ENCODE peak calls at places on chromosomes 2 and 18, in six cellular contexts. T is lower leg skin, S is heart right ventricle, Y is NCI-H1092 treated with DMSO at 0.1 percent for 48 hours, E is neural progenitor cell, I is GM10248. M is an unnamed sample.

GRCh38 chr2:107132746-107133145 is 246.8 kb upstream of the ST6GAL2 start:
- DNase-seq in E (no peak), Y (no peak), T (no peak), S (no peak), I (no peak), M (no peak)

GRCh38 chr2:13791019-13791418 is 841.5 kb upstream of the LRATD1 start:
- DNase-seq in Y (no peak), T (no peak), E (no peak), I (no peak), S (no peak), M (no peak)

GRCh38 chr2:45845566-45845965 is 194.1 kb downstream of the PRKCE start:
- DNase-seq in I (no peak), T (no peak), S (no peak), E (no peak), Y (no peak), M (no peak)

GRCh38 chr18:13145636-13146190 is 72.8 kb upstream of the LDLRAD4 start:
- DNase-seq in T (no peak), Y (no peak), E (no peak), S (no peak), I (no peak), M (no peak)

GRCh38 chr18:25516121-25516520 is 164.2 kb upstream of the ZNF521 start:
- DNase-seq in E (no peak), S (no peak), T (no peak), I (no peak), Y (no peak), M (no peak)

GRCh38 chr2:65199891-65200290 is 27.7 kb upstream of the ACTR2 start:
- DNase-seq in S (no peak), Y (no peak), E (no peak), I (no peak), T (no peak), M (no peak)

GRCh38 chr2:215749092-215749957 is 264.0 kb downstream of the MREG start:
- DNase-seq in T (peak), Y (no peak), S (peak), E (no peak), I (no peak), M (no peak)

GRCh38 chr2:225164406-225165048 is 122.3 kb upstream of the DOCK10 start:
- DNase-seq in T (no peak), E (no peak), Y (no peak), I (no peak), S (no peak), M (no peak)

GRCh38 chr2:68282814-68283812 is 30.8 kb upstream of the PPP3R1 start:
- DNase-seq in I (peak), S (no peak), E (peak), T (no peak), Y (peak), M (no peak)

GRCh38 chr18:7608798-7609197 is 41.7 kb downstream of the PTPRM start:
- DNase-seq in Y (no peak), S (peak), I (no peak), E (no peak), T (no peak), M (no peak)

GRCh38 chr2:9336209-9336533 is 87.2 kb downstream of the ITGB1BP1 start:
- DNase-seq in E (no peak), Y (peak), T (no peak), I (peak), S (no peak), M (no peak)

GRCh38 chr2:127572841-127573240 is 37.4 kb downstream of the MYO7B start:
- DNase-seq in T (peak), S (no peak), I (no peak), Y (no peak), E (no peak), M (no peak)

GRCh38 chr2:229392214-229392613 is 121.1 kb upstream of the PID1 start:
- DNase-seq in Y (no peak), I (no peak), S (no peak), T (no peak), E (no peak), M (no peak)

GRCh38 chr2:133458280-133458679 is 110.0 kb downstream of the NCKAP5 start:
- DNase-seq in Y (no peak), S (no peak), E (no peak), T (no peak), I (no peak), M (no peak)

GRCh38 chr18:48300463-48300961 is 108.7 kb downstream of the ZBTB7C start:
- DNase-seq in I (no peak), Y (peak), T (peak), S (no peak), E (peak), M (peak)

GRCh38 chr2:96485751-96486643 is 19.2 kb downstream of the NEURL3 start:
- DNase-seq in Y (peak), E (no peak), T (no peak), S (peak), I (peak), M (peak)

GRCh38 chr2:8619071-8619470 is 62.8 kb upstream of the ID2 start:
- DNase-seq in S (no peak), Y (no peak), E (no peak), T (peak), I (no peak), M (no peak)

GRCh38 chr18:77058186-77058847 is 74.3 kb downstream of the MBP start:
- DNase-seq in T (peak), I (no peak), Y (no peak), E (no peak), S (peak), M (no peak)

GRCh38 chr18:66632771-66633170 is 28.9 kb upstream of the CDH19 start:
- DNase-seq in T (no peak), S (no peak), I (no peak), E (no peak), Y (no peak), M (no peak)

GRCh38 chr2:182301093-182301492 is 125.7 kb downstream of the PDE1A start:
- DNase-seq in S (no peak), E (no peak), I (no peak), Y (no peak), T (no peak), M (no peak)

GRCh38 chr2:223835701-223836532 is 1.5 kb downstream of the AP1S3 start:
- DNase-seq in I (peak), E (no peak), T (no peak), S (no peak), Y (no peak), M (no peak)

GRCh38 chr2:73266061-73266891 is 18.0 kb downstream of the FBXO41 start:
- DNase-seq in S (no peak), I (no peak), Y (peak), E (no peak), T (no peak), M (no peak)

GRCh38 chr2:223585691-223586090 is 16.5 kb downstream of the SCG2 start:
- DNase-seq in I (no peak), S (no peak), T (no peak), E (no peak), Y (peak), M (no peak)

GRCh38 chr18:5073026-5073944 is 123.8 kb downstream of the AKAIN1 start:
- DNase-seq in T (no peak), I (peak), Y (peak), S (peak), E (peak), M (no peak)

GRCh38 chr18:11994708-11995444 is 13.6 kb downstream of the IMPA2 start:
- DNase-seq in I (no peak), S (no peak), E (peak), T (peak), Y (no peak), M (peak)

GRCh38 chr2:16722677-16723076 is 57.0 kb upstream of the CYRIA start:
- DNase-seq in S (no peak), E (peak), T (no peak), I (no peak), Y (no peak), M (peak)

GRCh38 chr2:215880970-215881369 is 132.4 kb downstream of the MREG start:
- DNase-seq in E (no peak), I (peak), Y (no peak), T (no peak), S (no peak), M (no peak)

GRCh38 chr2:181140414-181140813 is 160.0 kb downstream of the UBE2E3 start:
- DNase-seq in I (no peak), S (no peak), Y (no peak), T (no peak), E (no peak), M (no peak)

GRCh38 chr2:11500702-11501303 is 33.0 kb upstream of the GREB1 start:
- DNase-seq in I (peak), Y (no peak), E (no peak), S (no peak), T (no peak), M (no peak)

GRCh38 chr2:74321737-74322136 is 21.5 kb downstream of the SLC4A5 start:
- DNase-seq in T (no peak), Y (no peak), E (no peak), I (no peak), S (no peak), M (no peak)

M was measured in WTC11.